ENCODE peak calls at places on chromosomes 1 and 21, in ten cellular contexts. B is NB4; T is kidney; H is IMR-90; E is fibroblast of lung; Y is brain microvascular endothelial cell; M is tibial artery; X is CD8-positive, alpha-beta T cell; S is AG09309; F is cardiac fibroblast. P is an unnamed sample.

GRCh38 chr1:205494119-205494518 is 10.3 kb upstream of the CDK18 start:
- DNase-seq in Y (no peak), M (no peak), S (no peak), H (no peak), E (no peak), T (no peak), B (no peak), X (no peak), F (no peak), P (no peak)

GRCh38 chr1:212667223-212668139 is 32.2 kb downstream of the BATF3 start:
- DNase-seq in T (no peak), E (peak), M (no peak), Y (peak), S (peak), F (peak), X (no peak), H (peak), B (peak), P (peak)

GRCh38 chr1:193707271-193708015 is 521.0 kb upstream of the B3GALT2 start:
- DNase-seq in Y (no peak), F (no peak), M (no peak), X (no peak), E (peak), S (no peak), B (no peak), T (no peak), H (peak), P (no peak)

GRCh38 chr1:24939040-24939439 is 9.0 kb upstream of the RUNX3 start:
- DNase-seq in Y (no peak), E (no peak), B (no peak), M (no peak), H (no peak), S (no peak), X (no peak), T (no peak), F (no peak), P (no peak)

GRCh38 chr1:185453496-185454192 is 136.6 kb upstream of the IVNS1ABP start:
- DNase-seq in Y (peak), H (peak), T (no peak), F (peak), M (no peak), X (no peak), E (peak), S (peak), B (no peak), P (no peak)

GRCh38 chr1:155254714-155255242 is 505 bp downstream of the ENTREP3 start:
- DNase-seq in X (no peak), M (no peak), Y (no peak), E (no peak), S (no peak), T (peak), H (no peak), F (peak), B (no peak), P (no peak)

GRCh38 chr1:110600716-110601115 is 5.4 kb downstream of the KCNA2 start:
- DNase-seq in Y (no peak), H (no peak), T (no peak), X (no peak), M (no peak), S (no peak), B (no peak), E (no peak), F (no peak), P (no peak)

GRCh38 chr1:175757381-175758015 is 14.1 kb upstream of the TNR start:
- DNase-seq in M (no peak), T (peak), Y (peak), E (no peak), X (no peak), B (peak), F (peak), S (no peak), H (no peak), P (peak)

GRCh38 chr21:30306821-30307330 is 13.2 kb downstream of the KRTAP26-1 start:
- DNase-seq in F (no peak), S (no peak), T (no peak), X (no peak), B (no peak), M (no peak), H (no peak), Y (no peak), E (no peak), P (no peak)

GRCh38 chr1:30728340-30728739 is 5.0 kb upstream of the MATN1 start:
- DNase-seq in Y (no peak), F (no peak), M (no peak), B (no peak), X (no peak), E (no peak), T (peak), H (no peak), S (no peak), P (no peak)

GRCh38 chr1:4367230-4367629 is 287.2 kb upstream of the AJAP1 start:
- DNase-seq in E (no peak), F (no peak), M (no peak), S (no peak), T (no peak), X (no peak), H (no peak), B (no peak), Y (no peak), P (no peak)

GRCh38 chr1:156923565-156924477 is 3.4 kb downstream of the LRRC71 start:
- DNase-seq in B (no peak), F (no peak), T (peak), X (no peak), H (no peak), S (no peak), E (no peak), Y (no peak), M (no peak), P (no peak)

GRCh38 chr1:159009704-159010361 is at the start of gene IFI16:
- DNase-seq in S (peak), Y (peak), H (peak), B (peak), M (no peak), X (peak), T (no peak), E (peak), F (peak), P (peak)

GRCh38 chr1:185073725-185074124 is 28.4 kb downstream of the RNF2 start:
- DNase-seq in S (no peak), H (peak), Y (no peak), E (no peak), M (no peak), T (no peak), X (no peak), B (no peak), F (no peak), P (no peak)

GRCh38 chr21:34072145-34073031 is 990 bp upstream of the MRPS6 start:
- DNase-seq in Y (no peak), S (no peak), H (no peak), M (peak), B (no peak), E (no peak), X (peak), F (no peak), T (no peak), P (no peak)

GRCh38 chr1:110034040-110034450 is 379 bp upstream of the STRIP1 start:
- DNase-seq in M (no peak), S (no peak), E (no peak), T (no peak), H (no peak), X (no peak), B (no peak), F (no peak), Y (no peak), P (no peak)

GRCh38 chr1:75097686-75098085 is 36.5 kb upstream of the LHX8 start:
- DNase-seq in B (no peak), X (no peak), F (no peak), Y (no peak), M (no peak), H (no peak), S (no peak), T (no peak), E (no peak), P (no peak)

DNA sequence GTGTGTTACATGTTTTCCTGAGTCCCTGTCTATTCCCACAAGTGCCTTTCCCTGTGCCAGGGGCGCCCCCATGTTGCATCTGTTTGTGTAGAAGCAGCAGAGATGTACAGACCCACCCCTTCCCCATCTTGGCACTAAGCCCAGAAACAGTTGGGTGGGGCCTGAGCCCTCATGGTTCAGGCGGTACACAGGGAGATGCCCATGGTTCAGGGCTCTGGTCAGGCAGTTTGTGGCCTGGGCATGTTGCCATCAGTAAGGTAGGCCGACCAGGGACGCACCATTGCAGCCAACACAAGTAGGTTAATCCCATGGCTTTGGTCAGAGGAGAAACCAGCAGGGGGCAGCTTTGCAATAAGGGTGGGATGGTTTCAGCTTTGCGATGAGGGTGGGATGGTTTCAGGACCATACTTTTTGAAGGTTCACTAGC is 914 bp upstream of the ADGRB2 start:
- DNase-seq in B (peak), Y (no peak), F (peak), T (no peak), M (no peak), S (no peak), H (peak), X (no peak), E (no peak), P (peak)
- H3K4me3 ChIP-seq in B (no peak), Y (no peak), F (no peak), T (no peak), M (no peak), S (no peak), H (no peak), X (no peak), E (no peak), P (no peak)

GRCh38 chr1:89277725-89278124 is 5.1 kb upstream of the GBP5 start:
- DNase-seq in Y (no peak), M (no peak), E (no peak), T (no peak), X (no peak), F (no peak), B (no peak), H (no peak), S (no peak), P (no peak)

GRCh38 chr1:89279011-89279466 is 6.4 kb upstream of the GBP5 start:
- DNase-seq in H (no peak), S (no peak), M (no peak), B (no peak), F (no peak), Y (no peak), T (no peak), X (no peak), E (no peak), P (no peak)

GRCh38 chr1:89273324-89273778 is 691 bp upstream of the GBP5 start:
- DNase-seq in Y (no peak), M (no peak), S (no peak), X (no peak), B (no peak), E (no peak), T (peak), H (no peak), F (no peak), P (no peak)

GRCh38 chr1:89274431-89274857 is 1.8 kb upstream of the GBP5 start:
- DNase-seq in B (peak), M (no peak), Y (no peak), S (peak), E (peak), F (peak), T (no peak), X (no peak), H (peak), P (peak)

DNA sequence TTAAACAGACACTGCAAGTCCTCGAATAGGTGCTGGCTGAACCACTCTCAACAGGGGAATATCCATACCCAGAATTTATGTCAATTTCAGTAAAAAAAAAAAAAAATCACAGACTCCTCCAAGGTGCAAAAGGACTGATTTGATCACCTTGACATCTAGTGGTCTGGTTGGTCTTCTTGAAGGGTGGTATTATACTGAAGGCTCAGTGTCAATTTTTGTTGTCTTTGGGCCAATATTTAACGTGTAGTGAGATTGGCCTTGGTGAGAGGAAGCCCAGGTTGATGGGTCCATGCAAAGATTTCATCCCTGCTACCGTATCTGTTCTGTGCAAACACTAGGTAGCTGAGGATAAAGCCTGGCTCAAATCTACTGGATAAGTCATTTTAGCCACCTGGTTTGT is 4.0 kb upstream of the GBP5 start:
- DNase-seq in B (no peak), H (no peak), Y (no peak), T (no peak), F (peak), E (no peak), S (no peak), M (no peak), X (no peak), P (peak)
- TF ChIP-seq CTCF in B (no peak), H (no peak), Y (no peak), T (no peak), F (no peak), E (no peak), S (peak), M (no peak), X (no peak), P (peak)

GRCh38 chr1:2630498-2631135 is 2.2 kb downstream of the MMEL1 start:
- DNase-seq in E (no peak), T (no peak), F (no peak), Y (no peak), X (no peak), B (no peak), S (no peak), H (no peak), M (no peak), P (no peak)

GRCh38 chr1:2629627-2630497 is 3.0 kb downstream of the MMEL1 start:
- DNase-seq in M (no peak), B (no peak), Y (no peak), T (no peak), F (no peak), S (no peak), E (no peak), H (no peak), X (no peak), P (no peak)

GRCh38 chr1:2628191-2628932 is 4.5 kb downstream of the MMEL1 start:
- DNase-seq in F (no peak), E (no peak), M (peak), H (no peak), B (no peak), T (no peak), S (no peak), X (no peak), Y (no peak), P (no peak)

GRCh38 chr1:2627746-2628145 is 5.1 kb downstream of the MMEL1 start:
- DNase-seq in M (no peak), S (no peak), H (no peak), X (no peak), F (no peak), E (no peak), B (no peak), T (no peak), Y (no peak), P (no peak)

DNA sequence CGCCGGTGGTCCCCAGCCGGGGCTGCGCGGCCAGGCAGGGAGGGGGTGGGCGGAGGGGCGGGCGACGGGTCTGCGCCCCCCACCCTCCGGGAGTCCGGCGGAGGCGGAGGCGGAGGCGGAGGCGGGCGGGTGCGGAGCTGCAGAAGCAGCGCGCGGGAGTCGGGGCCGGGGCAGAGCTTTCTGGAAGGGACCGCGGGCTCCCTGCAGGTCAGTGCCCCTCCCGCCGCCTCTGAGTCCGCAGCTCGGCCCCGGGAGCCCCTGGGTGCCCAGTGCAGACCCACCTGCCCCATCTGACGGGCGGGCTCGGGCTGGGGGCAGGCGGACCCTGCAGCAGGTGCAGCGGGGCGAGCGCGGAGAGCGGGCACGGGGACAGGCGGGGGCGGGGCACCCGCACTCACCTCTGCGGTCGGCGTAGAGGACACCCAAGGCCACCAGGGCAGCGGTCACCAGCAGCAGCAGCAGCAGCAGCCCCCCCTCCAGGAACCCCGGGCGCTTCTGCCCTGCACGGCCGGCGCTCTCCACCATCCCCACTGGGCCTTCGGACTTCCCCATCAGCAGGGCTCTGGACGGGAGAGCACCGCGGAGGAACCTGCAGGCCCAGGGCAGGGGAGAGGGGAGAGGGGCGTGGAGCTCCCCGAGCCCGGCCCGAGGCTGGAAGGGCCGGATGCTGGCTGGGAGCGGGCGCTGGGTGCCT is 3.7 kb downstream of the MMEL1 start:
- DNase-seq in F (no peak), M (no peak), Y (no peak), E (no peak), H (no peak), T (no peak), S (no peak), X (no peak), B (no peak), P (no peak)
- H3K4me3 ChIP-seq in F (no peak), M (no peak), Y (no peak), E (no peak), H (no peak), T (no peak), S (no peak), X (no peak), B (no peak), P (no peak)

GRCh38 chr1:65049941-65050713 is 83.8 kb upstream of the JAK1 start:
- DNase-seq in X (no peak), H (no peak), M (no peak), S (no peak), Y (no peak), E (no peak), T (no peak), B (no peak), F (no peak), P (no peak)
- TF ChIP-seq CTCF in X (no peak), H (no peak), M (no peak), S (no peak), Y (no peak), E (no peak), T (no peak), B (no peak), F (no peak), P (no peak)

DNA sequence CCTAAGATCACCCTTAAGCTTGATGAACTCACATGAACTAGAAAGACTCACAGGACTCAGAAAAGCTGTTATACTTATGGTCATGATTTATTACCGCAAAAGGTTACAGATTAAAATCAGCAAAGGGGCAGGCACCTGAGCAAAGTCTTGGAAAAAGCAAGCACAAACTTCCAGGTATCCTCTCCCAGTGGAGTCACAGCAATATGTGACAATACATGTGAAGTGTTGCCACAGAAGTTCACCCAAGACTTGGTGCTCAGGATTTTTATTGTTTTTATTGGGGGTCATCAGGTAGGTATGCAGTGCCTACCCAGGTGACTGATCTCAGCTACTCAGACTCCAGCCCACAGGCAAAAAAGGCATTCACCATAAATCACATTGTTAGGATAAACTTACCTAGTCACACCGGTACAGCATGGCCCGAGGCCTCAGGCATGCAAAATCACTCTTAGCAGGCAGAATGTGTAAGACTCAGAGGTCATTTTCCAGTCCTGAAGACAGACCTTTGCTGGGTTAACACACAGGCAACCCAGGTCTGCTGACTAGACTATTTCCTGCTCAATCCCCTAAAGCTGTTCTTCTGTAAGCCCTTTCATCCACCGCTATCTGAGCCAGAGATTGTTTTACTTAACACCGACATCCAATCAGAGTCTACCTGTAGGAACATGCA is 55.6 kb downstream of the SSX2IP start:
- DNase-seq in F (no peak), S (no peak), H (no peak), Y (no peak), B (no peak), E (no peak), M (no peak), X (no peak), T (peak), P (no peak)
- H3K4me3 ChIP-seq in F (no peak), S (no peak), H (no peak), Y (no peak), B (no peak), E (no peak), M (no peak), X (no peak), T (no peak), P (no peak)

GRCh38 chr21:39150316-39150715 is 32.9 kb downstream of the PSMG1 start:
- DNase-seq in X (no peak), T (no peak), B (no peak), S (no peak), E (no peak), F (no peak), M (no peak), H (no peak), Y (no peak), P (no peak)

GRCh38 chr21:39155578-39155977 is 27.7 kb downstream of the PSMG1 start:
- DNase-seq in B (no peak), F (no peak), E (no peak), S (no peak), Y (no peak), T (no peak), M (no peak), X (no peak), H (no peak), P (no peak)

GRCh38 chr21:39156024-39156423 is 27.2 kb downstream of the PSMG1 start:
- DNase-seq in E (no peak), H (peak), X (no peak), S (no peak), F (no peak), Y (peak), T (no peak), M (no peak), B (no peak), P (no peak)

GRCh38 chr21:39153842-39154241 is 29.4 kb downstream of the PSMG1 start:
- DNase-seq in T (no peak), S (no peak), X (no peak), H (no peak), E (no peak), Y (no peak), F (no peak), M (no peak), B (peak), P (no peak)

GRCh38 chr21:39153373-39153772 is 29.9 kb downstream of the PSMG1 start:
- DNase-seq in Y (no peak), M (no peak), H (no peak), S (no peak), E (no peak), X (no peak), F (peak), T (no peak), B (peak), P (peak)
- TF ChIP-seq CTCF in Y (peak), M (no peak), H (peak), S (peak), E (peak), X (no peak), F (peak), T (no peak), B (peak), P (peak)

GRCh38 chr1:204491653-204492052 is 3.0 kb downstream of the PIK3C2B start:
- DNase-seq in X (no peak), F (no peak), M (no peak), B (no peak), S (no peak), T (no peak), H (no peak), E (no peak), Y (no peak), P (no peak)
- H3K4me3 ChIP-seq in X (no peak), F (no peak), M (no peak), B (no peak), S (no peak), T (no peak), H (no peak), E (no peak), Y (no peak), P (no peak)

GRCh38 chr1:37096523-37096922 is 62.2 kb upstream of the GRIK3 start:
- DNase-seq in Y (no peak), X (no peak), B (peak), F (no peak), E (no peak), M (no peak), T (no peak), S (no peak), H (no peak), P (peak)
- TF ChIP-seq CTCF in Y (no peak), X (no peak), B (peak), F (no peak), E (no peak), M (no peak), T (no peak), S (no peak), H (no peak), P (peak)